ENCODE peak calls at places on chromosome 11, in ten cellular contexts. T is EH; C is tibial nerve; K is uterus; A is stimulated activated CD4-positive, alpha-beta T cell treated with anti-CD3 and anti-CD28 coated beads, TNF-alpha, amount 100 ng/mL, for 4 hours; D is LHCN-M2; B is MG63; R is iPS DF 19.7; U is mammary epithelial cell; L is non-pigmented ciliary epithelial cell. X is an unnamed sample.

GRCh38 chr11:126530416-126530815 is 174.9 kb downstream of the ST3GAL4 start:
- DNase-seq in L (no peak), R (no peak), B (no peak), U (no peak), K (no peak), T (no peak), D (no peak), A (no peak), C (no peak), X (no peak)

GRCh38 chr11:75665126-75665525 is 3.7 kb downstream of the MAP6 start:
- DNase-seq in U (no peak), K (no peak), D (no peak), T (no peak), L (no peak), R (no peak), C (no peak), B (no peak), A (no peak), X (no peak)

GRCh38 chr11:113874920-113875413 is 405 bp downstream of the USP28 start:
- DNase-seq in D (peak; percentile 36), K (peak; percentile 43), C (no peak), T (no peak), L (no peak), B (no peak), U (peak; percentile 43), R (no peak), A (no peak), X (peak; percentile 81)

GRCh38 chr11:62555464-62556092 is 9.0 kb upstream of the AHNAK start:
- DNase-seq in C (peak; percentile 31), A (no peak), L (no peak), D (peak; percentile 90), U (no peak), K (no peak), T (peak; percentile 14), B (no peak), R (no peak), X (no peak)

GRCh38 chr11:125750629-125751028 is 4.5 kb downstream of the PATE1 start:
- DNase-seq in U (no peak), C (no peak), K (no peak), L (no peak), T (no peak), D (no peak), A (no peak), R (no peak), B (no peak), X (no peak)

GRCh38 chr11:23079382-23079813 is 219.1 kb upstream of the CCDC179 start:
- DNase-seq in K (no peak), R (no peak), B (no peak), A (no peak), L (peak; percentile 24), T (peak; percentile 56), D (peak; percentile 39), U (no peak), C (no peak), X (no peak)

GRCh38 chr11:112477929-112478317 is 217.3 kb upstream of the PLET1 start:
- DNase-seq in D (no peak), A (no peak), K (no peak), B (no peak), C (no peak), T (no peak), U (peak; percentile 51), R (no peak), L (no peak), X (no peak)

GRCh38 chr11:92972248-92972647 is 2.8 kb downstream of the MTNR1B start:
- DNase-seq in U (no peak), A (no peak), D (no peak), R (no peak), B (no peak), T (no peak), C (no peak), L (no peak), K (no peak), X (no peak)

GRCh38 chr11:3357994-3358676 is 20.8 kb downstream of the ZNF195 start:
- DNase-seq in L (no peak), T (no peak), K (no peak), R (no peak), B (no peak), C (no peak), U (no peak), A (no peak), D (no peak), X (no peak)

GRCh38 chr11:15526032-15526431 is 411.3 kb downstream of the INSC start:
- DNase-seq in L (no peak), T (no peak), D (no peak), B (no peak), C (no peak), A (no peak), K (no peak), R (no peak), U (no peak), X (no peak)

GRCh38 chr11:88555018-88555828 is 217.7 kb upstream of the CTSC start:
- DNase-seq in B (peak; percentile 74), C (peak; percentile 74), A (no peak), D (peak; percentile 99), R (no peak), K (peak; percentile 69), L (peak; percentile 97), U (peak; percentile 99), T (peak; percentile 100), X (no peak)

GRCh38 chr11:2830030-2830812 is 55.4 kb downstream of the CDKN1C start:
- DNase-seq in T (no peak), A (no peak), C (no peak), U (no peak), R (no peak), D (no peak), K (no peak), B (no peak), L (no peak), X (no peak)

GRCh38 chr11:692824-693414 is 2.1 kb downstream of the DEAF1 start:
- DNase-seq in D (no peak), K (no peak), B (no peak), A (no peak), R (no peak), C (no peak), U (peak; percentile 95), L (no peak), T (no peak), X (no peak)

GRCh38 chr11:79485694-79486093 is 44.9 kb upstream of the TENM4 start:
- DNase-seq in R (peak; percentile 54), C (no peak), U (no peak), K (no peak), D (no peak), L (no peak), A (no peak), T (no peak), B (no peak), X (no peak)

GRCh38 chr11:31958086-31958735 is 132.7 kb upstream of the RCN1 start:
- DNase-seq in K (no peak), A (peak; percentile 24), T (peak; percentile 53), R (no peak), B (peak; percentile 54), L (no peak), D (peak; percentile 11), U (peak; percentile 37), C (peak; percentile 29), X (no peak)

GRCh38 chr11:124315052-124315451 is 1.3 kb upstream of the OR8D1 start:
- DNase-seq in R (no peak), L (peak; percentile 28), D (peak; percentile 32), A (no peak), T (peak; percentile 1), C (no peak), U (peak; percentile 32), K (no peak), B (peak; percentile 16), X (no peak)

GRCh38 chr11:12261551-12261950 is 115.8 kb upstream of the PARVA start:
- DNase-seq in A (no peak), K (no peak), B (no peak), T (no peak), R (no peak), U (no peak), D (no peak), L (no peak), C (no peak), X (no peak)

GRCh38 chr11:15501566-15501965 is 386.8 kb downstream of the INSC start:
- DNase-seq in L (no peak), A (no peak), T (no peak), D (no peak), B (no peak), R (no peak), U (no peak), K (no peak), C (no peak), X (no peak)

GRCh38 chr11:64859542-64860414 is 15.3 kb upstream of the CDC42BPG start:
- DNase-seq in T (no peak), A (no peak), U (no peak), K (no peak), B (no peak), R (no peak), L (no peak), C (no peak), D (no peak), X (no peak)

GRCh38 chr11:79413258-79413657 is 27.6 kb downstream of the TENM4 start:
- DNase-seq in A (no peak), B (peak; percentile 87), U (peak; percentile 67), C (peak; percentile 88), D (peak; percentile 95), R (no peak), T (peak; percentile 92), L (no peak), K (peak; percentile 87), X (peak; percentile 85)

GRCh38 chr11:126440792-126441514 is 85.5 kb downstream of the ST3GAL4 start:
- DNase-seq in A (peak; percentile 48), D (peak; percentile 53), C (peak; percentile 83), T (peak; percentile 73), L (peak; percentile 18), K (peak; percentile 84), U (peak; percentile 49), B (peak; percentile 65), R (peak; percentile 38), X (peak; percentile 86)

GRCh38 chr11:1559103-1559951 is 12.7 kb downstream of the DUSP8 start:
- DNase-seq in A (no peak), L (no peak), T (peak; percentile 93), D (no peak), K (peak; percentile 89), U (peak; percentile 54), B (peak; percentile 99), R (no peak), C (peak; percentile 52), X (peak; percentile 92)

GRCh38 chr11:118226294-118226693 is 1.5 kb upstream of the JAML start:
- DNase-seq in T (peak; percentile 18), R (no peak), B (peak; percentile 26), U (no peak), D (peak; percentile 19), C (no peak), K (no peak), A (no peak), L (no peak), X (no peak)

GRCh38 chr11:18466402-18466801 is 10.7 kb downstream of the LDHAL6A start:
- DNase-seq in D (no peak), K (no peak), T (no peak), B (no peak), U (no peak), C (no peak), R (no peak), L (no peak), A (no peak), X (no peak)

GRCh38 chr11:90558328-90558865 is 335.5 kb upstream of the CHORDC1 start:
- DNase-seq in U (no peak), C (no peak), L (no peak), B (no peak), K (no peak), D (no peak), A (no peak), T (no peak), R (no peak), X (peak; percentile 57)

GRCh38 chr11:14386081-14386480 is 27.1 kb upstream of the RRAS2 start:
- DNase-seq in R (no peak), B (peak; percentile 3), A (no peak), L (no peak), C (no peak), D (no peak), U (no peak), K (no peak), T (no peak), X (no peak)